ENCODE peak calls at places on chromosomes 3 and 15, in six cellular contexts. Y is neuronal stem cell; U is left ventricle myocardium inferior; Z is CD8-positive, alpha-beta memory T cell; S is sigmoid colon; Q is heart left ventricle. N is an unnamed sample.

GRCh38 chr3:114645392-114645791 is 351.6 kb downstream of the TIGIT start:
- DNase-seq in Y (no peak), U (no peak), Z (no peak), S (no peak), Q (no peak), N (no peak)

GRCh38 chr15:73143763-73144155 is 91.5 kb downstream of the NEO1 start:
- DNase-seq in Y (no peak), U (no peak), Z (no peak), S (no peak), Q (no peak), N (no peak)

GRCh38 chr3:175193815-175194518 is 334.8 kb downstream of the NAALADL2 start:
- DNase-seq in Y (no peak), U (no peak), Z (no peak), S (no peak), Q (no peak), N (no peak)

GRCh38 chr3:26622634-26623408 is at the start of gene LRRC3B:
- DNase-seq in Y (peak), U (no peak), Z (no peak), S (no peak), Q (no peak), N (no peak)

GRCh38 chr3:55481918-55482495 is 5.1 kb downstream of the WNT5A start:
- DNase-seq in Y (peak), U (no peak), Z (no peak), S (no peak), Q (no peak), N (no peak)

GRCh38 chr3:128311441-128311844 is 155.2 kb downstream of the DNAJB8 start:
- DNase-seq in Y (no peak), U (peak), Z (no peak), S (no peak), Q (peak), N (no peak)

GRCh38 chr3:135966349-135966695 is 794 bp downstream of the PPP2R3A start:
- DNase-seq in Y (no peak), U (no peak), Z (no peak), S (no peak), Q (peak), N (no peak)

GRCh38 chr3:32913790-32914446 is 37.5 kb upstream of the CCR4 start:
- DNase-seq in Y (no peak), U (peak), Z (no peak), S (peak), Q (no peak), N (no peak)

GRCh38 chr3:136070953-136071949 is 105.7 kb downstream of the PPP2R3A start:
- DNase-seq in Y (no peak), U (peak), Z (no peak), S (no peak), Q (peak), N (no peak)

GRCh38 chr3:32392530-32393302 is 1.1 kb downstream of the CMTM7 start:
- DNase-seq in Y (no peak), U (peak), Z (no peak), S (peak), Q (peak), N (no peak)

GRCh38 chr15:66864086-66864830 is 162.2 kb downstream of the SMAD6 start:
- DNase-seq in Y (no peak), U (no peak), Z (no peak), S (peak), Q (no peak), N (no peak)

GRCh38 chr15:39788108-39788507 is 5.5 kb upstream of the FSIP1 start:
- DNase-seq in Y (no peak), U (no peak), Z (no peak), S (no peak), Q (no peak), N (no peak)

GRCh38 chr3:71554649-71555048 is 28.9 kb downstream of the FOXP1 start:
- DNase-seq in Y (no peak), U (no peak), Z (no peak), S (no peak), Q (no peak), N (no peak)
- H3K4me3 ChIP-seq in Y (no peak), U (no peak), Z (no peak), S (no peak), Q (no peak), N (no peak)

DNA sequence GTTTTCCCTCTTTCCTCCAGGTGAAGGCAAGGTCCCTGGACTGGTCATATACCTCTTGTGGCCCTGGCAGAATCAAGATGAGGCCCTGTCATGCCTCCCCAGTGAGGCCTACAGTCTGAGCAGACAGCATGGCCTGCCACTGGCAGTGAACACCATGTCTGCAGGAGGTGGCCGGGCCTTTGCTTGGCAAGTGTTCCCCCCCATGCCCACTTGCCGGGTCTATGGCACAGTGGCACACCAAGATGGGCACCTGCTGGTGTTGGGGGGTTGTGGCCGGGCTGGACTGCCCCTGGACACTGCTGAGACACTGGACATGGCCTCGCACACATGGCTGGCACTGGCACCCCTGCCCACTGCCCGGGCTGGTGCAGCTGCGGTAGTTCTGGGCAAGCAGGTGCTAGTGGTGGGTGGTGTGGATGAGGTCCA is 1.2 kb downstream of the KLHDC8B start:
- DNase-seq in Y (no peak), U (no peak), Z (no peak), S (no peak), Q (no peak), N (no peak)
- H3K4me3 ChIP-seq in Y (peak), U (peak), Z (no peak), S (peak), Q (peak), N (no peak)

DNA sequence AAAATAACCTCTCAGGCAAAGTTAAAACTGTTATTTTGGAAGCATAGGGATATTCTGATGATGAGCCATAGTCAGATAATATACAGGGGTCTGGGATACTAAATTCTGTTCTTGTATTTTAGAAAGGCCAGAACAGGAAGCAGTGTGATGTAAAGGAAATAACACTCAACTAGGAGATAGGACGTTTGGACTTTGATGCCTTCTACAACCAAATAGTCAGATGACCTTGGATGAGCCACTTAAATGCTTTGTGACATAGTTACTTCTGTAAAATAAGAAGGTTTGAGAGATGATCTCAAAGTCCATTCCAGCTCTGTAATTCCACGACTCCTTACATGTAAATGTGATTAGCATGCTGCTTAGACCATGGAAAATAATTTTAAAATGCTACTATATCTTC is 29.5 kb upstream of the CCDC54 start:
- DNase-seq in Y (no peak), U (no peak), Z (no peak), S (no peak), Q (no peak), N (no peak)
- H3K4me3 ChIP-seq in Y (no peak), U (no peak), Z (no peak), S (no peak), Q (no peak), N (no peak)

DNA sequence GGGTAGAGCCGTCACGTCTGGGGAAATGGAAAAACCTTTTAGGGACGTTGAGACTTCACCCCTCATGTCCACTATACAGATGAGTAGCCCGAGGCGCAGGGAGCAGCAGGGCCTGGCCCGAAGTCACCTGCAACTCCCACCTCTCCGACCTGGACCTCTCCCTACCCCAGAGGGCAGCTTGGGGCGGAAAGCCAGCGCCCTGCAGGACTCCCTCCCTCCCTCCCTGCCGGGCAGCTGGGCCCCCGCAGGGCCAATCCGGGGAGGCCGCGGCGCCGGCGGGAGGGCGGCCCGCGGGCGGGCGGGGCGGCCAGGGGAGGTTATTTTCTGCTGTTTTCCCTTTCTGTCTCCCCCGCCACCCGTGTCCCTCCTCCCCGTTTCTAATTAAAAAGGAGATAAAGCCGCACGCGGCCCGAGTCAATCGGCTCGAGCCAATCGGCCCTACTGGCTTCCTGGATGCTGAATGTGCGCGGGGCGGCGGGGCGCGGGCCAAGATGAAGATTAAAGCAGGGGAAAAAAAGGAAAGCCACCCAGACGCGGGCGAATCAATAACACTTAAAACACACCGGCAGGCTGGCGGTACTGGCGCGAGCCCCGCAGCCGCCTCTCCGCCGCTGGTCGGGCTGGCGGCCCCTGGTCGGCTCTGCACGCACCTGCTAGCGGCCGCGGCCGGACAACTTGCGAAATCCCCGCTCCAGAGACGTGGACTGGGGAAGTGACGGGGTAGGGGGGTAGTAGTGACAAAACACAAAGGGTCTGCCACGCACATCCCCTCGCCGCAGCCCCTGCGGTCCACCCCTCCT is 1.8 kb downstream of the WNT7A start:
- DNase-seq in Y (peak), U (no peak), Z (peak), S (no peak), Q (no peak), N (no peak)
- H3K4me3 ChIP-seq in Y (peak), U (peak), Z (peak), S (no peak), Q (no peak), N (no peak)

GRCh38 chr15:69092159-69092558 is 68.3 kb upstream of the GLCE start:
- DNase-seq in Y (no peak), U (no peak), Z (no peak), S (no peak), Q (no peak), N (no peak)
- H3K4me3 ChIP-seq in Y (no peak), U (no peak), Z (no peak), S (no peak), Q (no peak), N (no peak)

GRCh38 chr3:184785856-184786255 is 26.1 kb upstream of the VPS8 start:
- DNase-seq in Y (no peak), U (no peak), Z (no peak), S (no peak), Q (no peak), N (no peak)

GRCh38 chr3:184788751-184789150 is 23.2 kb upstream of the VPS8 start:
- DNase-seq in Y (no peak), U (no peak), Z (no peak), S (no peak), Q (no peak), N (no peak)

GRCh38 chr3:184789314-184789998 is 22.5 kb upstream of the VPS8 start:
- DNase-seq in Y (no peak), U (no peak), Z (no peak), S (no peak), Q (no peak), N (no peak)

GRCh38 chr3:184785106-184785505 is 26.9 kb upstream of the VPS8 start:
- DNase-seq in Y (no peak), U (no peak), Z (no peak), S (no peak), Q (no peak), N (peak)

GRCh38 chr3:184786271-184787010 is 25.5 kb upstream of the VPS8 start:
- DNase-seq in Y (no peak), U (peak), Z (no peak), S (peak), Q (peak), N (peak)
- H3K4me3 ChIP-seq in Y (no peak), U (peak), Z (no peak), S (no peak), Q (no peak), N (no peak)

N was measured in Jurkat, Clone E6-1.